ENCODE peak calls at places on chromosomes 13 and 19, in eight cellular contexts. M, W, E, L, A, I, P and N are unnamed samples.

GRCh38 chr13:106286811-106287210 is 248.7 kb downstream of the EFNB2 start:
- DNase-seq in M (no peak), W (no peak), E (no peak), L (no peak), A (no peak), I (peak), P (no peak), N (no peak)

GRCh38 chr13:91348906-91349435 is 1.5 kb downstream of the MIR17HG start:
- DNase-seq in M (peak), W (peak), E (peak), L (peak), A (peak), I (peak), P (peak), N (peak)

GRCh38 chr13:91126806-91127205 is 220.7 kb upstream of the MIR17HG start:
- DNase-seq in M (no peak), W (no peak), E (no peak), L (no peak), A (peak), I (no peak), P (no peak), N (no peak)

GRCh38 chr19:11881151-11881800 is 6.3 kb upstream of the ZNF69 start:
- DNase-seq in M (peak), W (no peak), E (no peak), L (peak), A (peak), I (peak), P (peak), N (peak)

GRCh38 chr19:43628646-43629326 is 9.4 kb upstream of the ZNF428 start:
- DNase-seq in M (no peak), W (no peak), E (no peak), L (no peak), A (no peak), I (no peak), P (no peak), N (no peak)

GRCh38 chr13:109315481-109315880 is 470.9 kb downstream of the IRS2 start:
- DNase-seq in M (no peak), W (no peak), E (no peak), L (no peak), A (no peak), I (no peak), P (no peak), N (no peak)

GRCh38 chr13:40063743-40064142 is 408.3 kb downstream of the COG6 start:
- DNase-seq in M (no peak), W (no peak), E (no peak), L (no peak), A (no peak), I (no peak), P (no peak), N (no peak)

GRCh38 chr13:26941345-26942174 is 181.0 kb upstream of the GPR12 start:
- DNase-seq in M (no peak), W (peak), E (no peak), L (no peak), A (peak), I (no peak), P (no peak), N (peak)

GRCh38 chr13:60211548-60211947 is 47.8 kb upstream of the DIAPH3 start:
- DNase-seq in M (no peak), W (no peak), E (no peak), L (no peak), A (no peak), I (no peak), P (no peak), N (peak)

GRCh38 chr13:42832341-42833153 is 51.2 kb downstream of the FAM216B start:
- DNase-seq in M (no peak), W (peak), E (no peak), L (no peak), A (peak), I (no peak), P (no peak), N (no peak)

GRCh38 chr13:114212096-114212495 is 22.6 kb upstream of the CDC16 start:
- DNase-seq in M (no peak), W (no peak), E (no peak), L (no peak), A (no peak), I (no peak), P (no peak), N (no peak)

GRCh38 chr13:94419304-94419943 is 60.1 kb downstream of the DCT start:
- DNase-seq in M (no peak), W (no peak), E (no peak), L (no peak), A (peak), I (no peak), P (no peak), N (no peak)

GRCh38 chr13:19818223-19818842 is 35.6 kb upstream of the PSPC1 start:
- DNase-seq in M (peak), W (no peak), E (no peak), L (peak), A (peak), I (peak), P (peak), N (peak)

GRCh38 chr19:38816131-38816750 is 3.5 kb upstream of the LGALS4 start:
- DNase-seq in M (no peak), W (no peak), E (no peak), L (no peak), A (no peak), I (no peak), P (no peak), N (no peak)

GRCh38 chr13:105762096-105762495 is 773.4 kb downstream of the EFNB2 start:
- DNase-seq in M (no peak), W (no peak), E (no peak), L (no peak), A (no peak), I (no peak), P (no peak), N (no peak)

GRCh38 chr19:5059767-5060166 is 90.9 kb downstream of the KDM4B start:
- DNase-seq in M (no peak), W (no peak), E (no peak), L (no peak), A (no peak), I (no peak), P (no peak), N (no peak)

GRCh38 chr19:28519950-28520861 is 692.7 kb downstream of the UQCRFS1 start:
- DNase-seq in M (no peak), W (no peak), E (no peak), L (no peak), A (peak), I (no peak), P (no peak), N (no peak)

GRCh38 chr13:47126432-47126831 is 229.6 kb upstream of the HTR2A start:
- DNase-seq in M (no peak), W (no peak), E (no peak), L (no peak), A (peak), I (no peak), P (no peak), N (peak)